ENCODE peak calls at places on chromosomes 16 and 17, in seven cellular contexts. X is T follicular helper cell; N is activated CD4-positive, alpha-beta T cell treated with anti-CD3 and anti-CD28 coated beads for 48 hours; H is M059J; P is stimulated activated CD4-positive, alpha-beta T cell treated with anti-CD3 and anti-CD28 coated beads, Interleukin-1b, Interleukin-23, amount 100 ng/mL, for 1 hour; O is lung; D is colonic mucosa. J is an unnamed sample.

GRCh38 chr16:2840914-2841313 is 10.8 kb downstream of the ZG16B start:
- DNase-seq in X (no peak), N (no peak), H (no peak), P (no peak), O (no peak), D (no peak), J (no peak)

GRCh38 chr16:71383054-71383773 is 24.7 kb downstream of the CALB2 start:
- DNase-seq in X (no peak), N (peak), H (peak), P (no peak), O (no peak), D (no peak), J (no peak)

GRCh38 chr17:31428512-31428911 is 37.0 kb downstream of the RAB11FIP4 start:
- DNase-seq in X (no peak), N (no peak), H (no peak), P (no peak), O (no peak), D (no peak), J (no peak)

GRCh38 chr17:14864127-14864526 is 401.0 kb downstream of the PMP22 start:
- DNase-seq in X (no peak), N (no peak), H (no peak), P (no peak), O (no peak), D (no peak), J (no peak)

GRCh38 chr16:83631006-83631405 is 176.8 kb upstream of the HSBP1 start:
- DNase-seq in X (no peak), N (no peak), H (peak), P (no peak), O (peak), D (no peak), J (no peak)

GRCh38 chr17:67326440-67326839 is 39.9 kb downstream of the PSMD12 start:
- DNase-seq in X (no peak), N (no peak), H (no peak), P (no peak), O (no peak), D (no peak), J (no peak)

GRCh38 chr17:42315402-42316156 is 27.3 kb downstream of the STAT5A start:
- DNase-seq in X (no peak), N (peak), H (no peak), P (no peak), O (no peak), D (no peak), J (no peak)

GRCh38 chr17:59155439-59156177 is at the start of gene PRR11:
- DNase-seq in X (peak), N (peak), H (peak), P (peak), O (peak), D (peak), J (peak)

GRCh38 chr17:76452102-76452645 is 778 bp downstream of the UBE2O start:
- DNase-seq in X (no peak), N (peak), H (no peak), P (no peak), O (no peak), D (no peak), J (no peak)

GRCh38 chr16:72786606-72787005 is 261.3 kb downstream of the ZFHX3 start:
- DNase-seq in X (no peak), N (no peak), H (no peak), P (no peak), O (no peak), D (no peak), J (no peak)

J was measured in activated T-helper 1 cell treated with anti-CD3 and anti-CD28 coated beads, Interleukin-2, amount 50 U/mL, for 16 hours.